ENCODE peak calls at places on chromosomes 3 and 15, in six cellular contexts. A is HFFc6; N is body of pancreas; Y is GM20000; W is aorta; X is stimulated activated naive B cell treated with anti-CD40 and anti-IgM and Interleukin-4, amounts not matched to agents 10 μg/mL and 1 μg/mL and 100 μg/mL, for 72 hours. G is an unnamed sample.

GRCh38 chr3:46368569-46368968 is 2.2 kb upstream of the CCR5 start:
- DNase-seq in A (no peak), N (peak), Y (peak), W (no peak), X (peak), G (no peak)

GRCh38 chr3:170999737-171000242 is 26.7 kb downstream of the SLC2A2 start:
- DNase-seq in A (peak), N (peak), Y (no peak), W (no peak), X (no peak), G (peak)

GRCh38 chr3:125186800-125187598 is 25.5 kb downstream of the SLC12A8 start:
- DNase-seq in A (no peak), N (no peak), Y (no peak), W (no peak), X (no peak), G (no peak)

GRCh38 chr3:26621176-26621575 is 1.4 kb upstream of the LRRC3B start:
- DNase-seq in A (no peak), N (no peak), Y (no peak), W (no peak), X (no peak), G (no peak)

GRCh38 chr3:169822091-169822490 is 9.4 kb upstream of the LRRC34 start:
- DNase-seq in A (no peak), N (no peak), Y (no peak), W (no peak), X (no peak), G (no peak)

GRCh38 chr3:9079674-9080073 is 116.4 kb upstream of the RAD18 start:
- DNase-seq in A (no peak), N (no peak), Y (no peak), W (no peak), X (no peak), G (no peak)

GRCh38 chr3:187954486-187955075 is 199.4 kb upstream of the LPP start:
- DNase-seq in A (peak), N (no peak), Y (no peak), W (no peak), X (no peak), G (no peak)

GRCh38 chr15:55407631-55407948 is 569 bp downstream of the CCPG1 start:
- DNase-seq in A (peak), N (no peak), Y (peak), W (peak), X (no peak), G (no peak)

GRCh38 chr15:42285042-42285441 is 11.8 kb upstream of the TMEM87A start:
- DNase-seq in A (no peak), N (no peak), Y (no peak), W (no peak), X (no peak), G (no peak)

GRCh38 chr3:126936853-126937395 is 46.0 kb upstream of the PLXNA1 start:
- DNase-seq in A (no peak), N (no peak), Y (no peak), W (peak), X (no peak), G (no peak)